ENCODE peak calls at places on chromosomes 7 and 10, in five cellular contexts. E, S, K, W and G are unnamed samples.

GRCh38 chr7:40760997-40761396 is 626.2 kb downstream of the SUGCT start:
- DNase-seq in E (no peak), S (no peak), K (no peak), W (no peak), G (no peak)

GRCh38 chr10:110496553-110497437 is 912 bp upstream of the DUSP5 start:
- DNase-seq in E (no peak), S (no peak), K (no peak), W (no peak), G (no peak)

GRCh38 chr7:155521743-155522398 is 24.5 kb downstream of the CNPY1 start:
- DNase-seq in E (no peak), S (no peak), K (no peak), W (no peak), G (no peak)

GRCh38 chr7:105797652-105798051 is 78.7 kb downstream of the ATXN7L1 start:
- DNase-seq in E (no peak), S (no peak), K (no peak), W (no peak), G (no peak)

GRCh38 chr7:2038876-2039728 is 193.6 kb downstream of the MAD1L1 start:
- DNase-seq in E (no peak), S (no peak), K (no peak), W (no peak), G (no peak)

GRCh38 chr7:118689403-118689802 is 464.9 kb downstream of the ANKRD7 start:
- DNase-seq in E (no peak), S (no peak), K (no peak), W (no peak), G (no peak)

GRCh38 chr10:6786579-6787031 is 206.5 kb upstream of the PRKCQ start:
- DNase-seq in E (no peak), S (no peak), K (no peak), W (no peak), G (no peak)

GRCh38 chr7:6286486-6286885 is 14.1 kb upstream of the CYTH3 start:
- DNase-seq in E (no peak), S (no peak), K (no peak), W (no peak), G (no peak)

GRCh38 chr7:46385662-46386309 is 464.7 kb upstream of the IGFBP3 start:
- DNase-seq in E (no peak), S (no peak), K (no peak), W (no peak), G (no peak)

GRCh38 chr7:5699951-5700384 is 81.5 kb downstream of the RNF216 start:
- DNase-seq in E (peak; percentile 83), S (peak; percentile 69), K (no peak), W (no peak), G (peak; percentile 82)

GRCh38 chr7:82158327-82158726 is 285.2 kb downstream of the CACNA2D1 start:
- DNase-seq in E (no peak), S (no peak), K (no peak), W (no peak), G (no peak)

GRCh38 chr7:100602889-100603696 is 930 bp downstream of the PCOLCE start:
- DNase-seq in E (no peak), S (no peak), K (no peak), W (peak; percentile 76), G (no peak)

GRCh38 chr7:53596230-53596629 is 560.8 kb downstream of the POM121L12 start:
- DNase-seq in E (no peak), S (no peak), K (no peak), W (no peak), G (no peak)

GRCh38 chr10:90652519-90652918 is 205.3 kb downstream of the HTR7 start:
- DNase-seq in E (no peak), S (no peak), K (no peak), W (peak; percentile 9), G (no peak)

GRCh38 chr10:68251146-68251545 is 19.2 kb upstream of the ATOH7 start:
- DNase-seq in E (no peak), S (no peak), K (no peak), W (no peak), G (no peak)

GRCh38 chr10:96482815-96483588 is 30.7 kb downstream of the TLL2 start:
- DNase-seq in E (no peak), S (no peak), K (no peak), W (no peak), G (no peak)

GRCh38 chr7:47478017-47478344 is 103.9 kb downstream of the TNS3 start:
- DNase-seq in E (no peak), S (no peak), K (no peak), W (no peak), G (no peak)

GRCh38 chr7:70006411-70006920 is 408.2 kb downstream of the AUTS2 start:
- DNase-seq in E (no peak), S (no peak), K (no peak), W (peak; percentile 53), G (no peak)